ENCODE peak calls at places on chromosomes 12 and 14, in nine cellular contexts. N is OCI-LY7, A is astrocyte of the cerebellum, R is esophagus squamous epithelium, B is AG10803, M is cardiac fibroblast, Q is astrocyte of the spinal cord, F is GM12878, O is brain microvascular endothelial cell. X is an unnamed sample.

GRCh38 chr14:23469906-23470403 is 452 bp downstream of the NGDN start:
- DNase-seq in N (no peak), A (no peak), R (no peak), B (no peak), M (no peak), Q (no peak), F (no peak), O (no peak), X (no peak)

GRCh38 chr12:31222620-31223222 is 103.2 kb downstream of the SINHCAF start:
- DNase-seq in N (peak; percentile 40), A (no peak), R (no peak), B (no peak), M (no peak), Q (no peak), F (no peak), O (no peak), X (no peak)

GRCh38 chr14:64388533-64389243 is 535 bp downstream of the MTHFD1 start:
- DNase-seq in N (peak; percentile 19), A (no peak), R (no peak), B (peak; percentile 40), M (peak; percentile 26), Q (peak; percentile 37), F (no peak), O (peak; percentile 10), X (no peak)

GRCh38 chr14:25050494-25051170 is 685 bp upstream of the STXBP6 start:
- DNase-seq in N (no peak), A (peak; percentile 49), R (no peak), B (peak; percentile 75), M (peak; percentile 86), Q (peak; percentile 59), F (no peak), O (peak; percentile 2), X (no peak)

GRCh38 chr12:82019533-82019932 is 260.4 kb upstream of the PPFIA2 start:
- DNase-seq in N (no peak), A (no peak), R (no peak), B (no peak), M (peak; percentile 3), Q (no peak), F (no peak), O (no peak), X (no peak)

GRCh38 chr12:91651728-91652127 is 469.1 kb upstream of the DCN start:
- DNase-seq in N (no peak), A (no peak), R (no peak), B (no peak), M (no peak), Q (no peak), F (no peak), O (no peak), X (no peak)

GRCh38 chr14:78836777-78837176 is 666.6 kb downstream of the NRXN3 start:
- DNase-seq in N (peak; percentile 39), A (peak; percentile 77), R (no peak), B (peak; percentile 53), M (peak; percentile 56), Q (peak; percentile 64), F (peak; percentile 17), O (peak; percentile 51), X (peak; percentile 31)

GRCh38 chr12:76275511-76276093 is 72.6 kb downstream of the BBS10 start:
- DNase-seq in N (no peak), A (no peak), R (no peak), B (no peak), M (no peak), Q (no peak), F (no peak), O (no peak), X (no peak)

GRCh38 chr14:22471545-22472121 is 117.4 kb downstream of the DAD1 start:
- DNase-seq in N (peak; percentile 84), A (no peak), R (no peak), B (no peak), M (peak; percentile 36), Q (peak; percentile 65), F (no peak), O (peak; percentile 49), X (no peak)

GRCh38 chr12:58421990-58422389 is 480.6 kb downstream of the ATP23 start:
- DNase-seq in N (no peak), A (no peak), R (no peak), B (no peak), M (no peak), Q (no peak), F (no peak), O (no peak), X (no peak)

GRCh38 chr14:70741482-70741881 is 67.8 kb downstream of the MAP3K9 start:
- DNase-seq in N (no peak), A (no peak), R (no peak), B (no peak), M (no peak), Q (no peak), F (no peak), O (no peak), X (no peak)

GRCh38 chr14:22886500-22887259 is 3.7 kb downstream of the REM2 start:
- DNase-seq in N (peak; percentile 86), A (no peak), R (no peak), B (peak; percentile 59), M (peak; percentile 64), Q (peak; percentile 67), F (peak; percentile 45), O (peak; percentile 37), X (peak; percentile 93)

GRCh38 chr12:14950982-14951746 is 10.2 kb downstream of the ARHGDIB start:
- DNase-seq in N (no peak), A (no peak), R (no peak), B (no peak), M (peak; percentile 44), Q (no peak), F (no peak), O (no peak), X (no peak)

GRCh38 chr12:3698218-3698974 is 54.5 kb downstream of the CRACR2A start:
- DNase-seq in N (no peak), A (peak; percentile 73), R (no peak), B (peak; percentile 98), M (peak; percentile 95), Q (peak; percentile 92), F (no peak), O (peak; percentile 93), X (no peak)

GRCh38 chr14:105315211-105315721 is 718 bp downstream of the PACS2 start:
- DNase-seq in N (peak; percentile 63), A (no peak), R (no peak), B (peak; percentile 23), M (no peak), Q (no peak), F (no peak), O (no peak), X (no peak)

GRCh38 chr12:102957339-102958050 is at the start of gene ASCL1:
- DNase-seq in N (no peak), A (no peak), R (no peak), B (peak; percentile 30), M (peak; percentile 46), Q (no peak), F (no peak), O (no peak), X (peak; percentile 75)

GRCh38 chr12:121839106-121839992 is 19.3 kb downstream of the HPD start:
- DNase-seq in N (peak; percentile 99), A (peak; percentile 93), R (peak; percentile 98), B (peak; percentile 95), M (peak; percentile 98), Q (peak; percentile 97), F (peak; percentile 86), O (peak; percentile 99), X (peak; percentile 99)
- TF ChIP-seq CTCF in N (peak; percentile 35), A (peak; percentile 36), R (no peak), B (peak; percentile 46), M (peak; percentile 42), Q (peak; percentile 31), F (no peak), O (peak; percentile 62), X (no peak)

GRCh38 chr12:10501031-10501430 is 4.7 kb upstream of the EIF2S3B start:
- DNase-seq in N (peak; percentile 33), A (peak; percentile 11), R (no peak), B (peak; percentile 21), M (peak; percentile 54), Q (peak; percentile 39), F (no peak), O (no peak), X (no peak)
- TF ChIP-seq CTCF in N (peak; percentile 72), A (peak; percentile 22), R (no peak), B (peak; percentile 57), M (peak; percentile 25), Q (peak; percentile 27), F (no peak), O (peak; percentile 14), X (no peak)

GRCh38 chr12:109775172-109775881 is 57.9 kb downstream of the TRPV4 start:
- DNase-seq in N (peak; percentile 62), A (peak; percentile 19), R (no peak), B (peak; percentile 55), M (peak; percentile 75), Q (peak; percentile 59), F (no peak), O (peak; percentile 50), X (peak; percentile 84)
- TF ChIP-seq CTCF in N (peak; percentile 90), A (peak; percentile 93), R (peak; percentile 73), B (peak; percentile 95), M (peak; percentile 94), Q (peak; percentile 96), F (peak; percentile 94), O (peak; percentile 95), X (peak; percentile 58)

GRCh38 chr12:108852674-108853073 is 4.7 kb downstream of the SSH1 start:
- DNase-seq in N (no peak), A (no peak), R (no peak), B (no peak), M (peak; percentile 77), Q (no peak), F (no peak), O (no peak), X (no peak)

GRCh38 chr12:108853426-108853825 is 4.0 kb downstream of the SSH1 start:
- DNase-seq in N (no peak), A (no peak), R (no peak), B (no peak), M (no peak), Q (no peak), F (no peak), O (no peak), X (no peak)

GRCh38 chr12:108855284-108856169 is 1.9 kb downstream of the SSH1 start:
- DNase-seq in N (no peak), A (no peak), R (no peak), B (no peak), M (no peak), Q (peak; percentile 40), F (no peak), O (peak; percentile 63), X (no peak)

GRCh38 chr12:108854453-108855283 is 2.7 kb downstream of the SSH1 start:
- DNase-seq in N (no peak), A (peak; percentile 91), R (no peak), B (peak; percentile 98), M (peak; percentile 99), Q (peak; percentile 98), F (peak; percentile 83), O (peak; percentile 97), X (peak; percentile 71)

DNA sequence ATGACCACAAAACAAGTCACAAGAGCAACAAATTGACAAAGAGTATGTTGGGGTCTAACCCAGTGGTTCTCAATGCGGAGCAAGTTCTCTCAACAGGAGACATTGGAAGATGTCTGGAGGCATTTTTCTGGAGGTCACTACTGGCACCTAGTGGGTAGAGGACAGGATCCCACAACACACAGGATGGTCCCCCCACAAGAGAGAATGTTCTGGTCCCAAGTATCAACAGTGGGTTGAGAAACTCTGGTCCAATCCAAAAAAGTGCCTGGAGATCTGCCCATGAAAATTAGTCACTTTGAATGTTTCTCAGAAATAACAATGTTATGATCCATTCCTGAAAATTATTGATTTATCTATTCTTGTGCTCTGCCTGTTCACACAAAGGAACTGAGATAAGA is 3.3 kb downstream of the SSH1 start:
- DNase-seq in N (no peak), A (peak; percentile 82), R (no peak), B (peak; percentile 95), M (peak; percentile 97), Q (peak; percentile 92), F (peak; percentile 52), O (peak; percentile 91), X (no peak)
- TF ChIP-seq CTCF in N (no peak), A (peak; percentile 50), R (no peak), B (peak; percentile 73), M (peak; percentile 53), Q (peak; percentile 47), F (peak; percentile 48), O (peak; percentile 63), X (no peak)